ENCODE peak calls at places on chromosome 11, in five cellular contexts. P, W, O, V and F are unnamed samples.
A peak's percentile ranks its signal among the peaks of the same experiment; 100 is the strongest.

GRCh38 chr11:8584511-8584910 is 9.5 kb downstream of the STK33 start:
- DNase-seq in V (no peak), W (no peak), P (no peak), O (no peak), F (no peak)

GRCh38 chr11:48207881-48208280 is 8.7 kb upstream of the OR4B1 start:
- DNase-seq in O (no peak), P (no peak), W (no peak), V (no peak), F (no peak)

GRCh38 chr11:26579683-26580082 is 7.6 kb upstream of the MUC15 start:
- DNase-seq in W (no peak), O (peak; percentile 28), P (no peak), V (no peak), F (no peak)

GRCh38 chr11:57323503-57324153 is 1.1 kb downstream of the TNKS1BP1 start:
- DNase-seq in P (no peak), V (no peak), W (peak; percentile 29), O (peak; percentile 47), F (no peak)

GRCh38 chr11:61833478-61833877 is 5.4 kb downstream of the FADS2 start:
- DNase-seq in V (no peak), O (no peak), P (no peak), W (no peak), F (no peak)

GRCh38 chr11:74388678-74389327 is 9.4 kb downstream of the PGM2L1 start:
- DNase-seq in O (peak; percentile 71), W (peak; percentile 69), P (no peak), V (peak; percentile 25), F (peak; percentile 68)

GRCh38 chr11:3137486-3138177 is 27.5 kb downstream of the OSBPL5 start:
- DNase-seq in W (no peak), V (no peak), P (no peak), O (no peak), F (no peak)

GRCh38 chr11:2444301-2445106 is at the start of the genes KCNQ1 and TRPM5:
- DNase-seq in P (no peak), W (peak; percentile 39), V (peak; percentile 53), O (no peak), F (peak; percentile 86)

GRCh38 chr11:8641332-8641731 is 41.1 kb downstream of the TRIM66 start:
- DNase-seq in O (no peak), W (no peak), P (no peak), V (no peak), F (no peak)

GRCh38 chr11:5689551-5689983 is at the start of gene TRIM22:
- DNase-seq in W (peak; percentile 31), O (peak; percentile 93), V (no peak), P (no peak), F (peak; percentile 15)

GRCh38 chr11:68264741-68265540 is 6.8 kb downstream of the C11orf24 start:
- DNase-seq in W (no peak), V (no peak), O (no peak), P (no peak), F (no peak)

GRCh38 chr11:94791216-94791889 is 23.2 kb downstream of the AMOTL1 start:
- DNase-seq in P (no peak), O (peak; percentile 56), V (no peak), W (no peak), F (no peak)

GRCh38 chr11:59207988-59208432 is 4.7 kb downstream of the MPEG1 start:
- DNase-seq in O (peak; percentile 72), W (peak; percentile 41), V (no peak), P (no peak), F (peak; percentile 4)

GRCh38 chr11:86431258-86431657 is 56.6 kb downstream of the CCDC81 start:
- DNase-seq in V (no peak), P (no peak), O (no peak), W (no peak), F (no peak)

GRCh38 chr11:2586793-2587131 is 113.0 kb downstream of the KCNQ1OT1 start:
- DNase-seq in W (no peak), V (no peak), P (no peak), O (no peak), F (no peak)

GRCh38 chr11:120335596-120335927 is 651 bp upstream of the ARHGEF12 start:
- DNase-seq in V (no peak), O (no peak), P (no peak), W (no peak), F (peak; percentile 36)

GRCh38 chr11:86067230-86068137 is 1.4 kb downstream of the PICALM start:
- DNase-seq in P (no peak), V (no peak), W (peak; percentile 59), O (no peak), F (no peak)

GRCh38 chr11:75602916-75603315 is 40.9 kb downstream of the SERPINH1 start:
- DNase-seq in P (no peak), V (no peak), O (no peak), W (no peak), F (no peak)

GRCh38 chr11:61760946-61761345 is 8.5 kb downstream of the MYRF start:
- DNase-seq in O (no peak), P (peak; percentile 74), V (no peak), W (no peak), F (no peak)

GRCh38 chr11:17790453-17790852 is 55.9 kb downstream of the KCNC1 start:
- DNase-seq in P (no peak), O (peak; percentile 82), W (no peak), V (no peak), F (no peak)

GRCh38 chr11:4808476-4808875 is 4.3 kb upstream of the OR52R1 start:
- DNase-seq in W (no peak), O (no peak), V (no peak), P (no peak), F (no peak)

GRCh38 chr11:118437046-118437735 is 899 bp downstream of the KMT2A start:
- DNase-seq in P (no peak), O (peak; percentile 36), W (peak; percentile 86), V (no peak), F (peak; percentile 61)

GRCh38 chr11:113014731-113015455 is 53.7 kb downstream of the NCAM1 start:
- DNase-seq in W (no peak), V (no peak), O (no peak), P (no peak), F (no peak)

GRCh38 chr11:126416542-126417090 is 61.1 kb downstream of the ST3GAL4 start:
- DNase-seq in P (peak; percentile 52), O (peak; percentile 84), V (peak; percentile 8), W (peak; percentile 49), F (peak; percentile 55)

GRCh38 chr11:116276051-116277044 is 496.4 kb downstream of the BUD13 start:
- DNase-seq in W (peak; percentile 78), V (peak; percentile 20), P (peak; percentile 31), O (peak; percentile 35), F (peak; percentile 48)

GRCh38 chr11:100681064-100681502 is 6.0 kb upstream of the ARHGAP42 start:
- DNase-seq in P (no peak), O (peak; percentile 67), W (peak; percentile 5), V (no peak), F (no peak)

GRCh38 chr11:20501971-20502370 is 97.4 kb upstream of the SLC6A5 start:
- DNase-seq in O (no peak), P (no peak), W (no peak), V (no peak), F (no peak)

GRCh38 chr11:45925550-45925949 is 3.1 kb downstream of the LARGE2 start:
- DNase-seq in O (no peak), W (no peak), V (no peak), P (no peak), F (no peak)

GRCh38 chr11:42598341-42598740 is 713.5 kb upstream of the API5 start:
- DNase-seq in V (no peak), P (no peak), O (no peak), W (no peak), F (no peak)

GRCh38 chr11:130827697-130828377 is 88.4 kb downstream of the SNX19 start:
- DNase-seq in O (peak; percentile 91), P (no peak), V (no peak), W (peak; percentile 49), F (no peak)

GRCh38 chr11:18699848-18700261 is 1.3 kb downstream of the TMEM86A start:
- DNase-seq in O (no peak), P (no peak), V (no peak), W (no peak), F (no peak)